ENCODE peak calls at places on chromosomes 11 and 22, in eight cellular contexts. Z is A549, F is ovary, I is esophagus squamous epithelium, T is NB4, W is dorsolateral prefrontal cortex, R is PC-9, O is AG09309. N is an unnamed sample.

GRCh38 chr11:96098511-96099241 is 174.8 kb upstream of the MTMR2 start:
- DNase-seq in Z (no peak), F (no peak), I (no peak), T (no peak), W (no peak), R (peak), O (no peak), N (no peak)

GRCh38 chr11:70913715-70914231 is 338.6 kb downstream of the SHANK2 start:
- DNase-seq in Z (no peak), F (no peak), I (no peak), T (no peak), W (peak), R (no peak), O (no peak), N (no peak)

GRCh38 chr11:112355726-112356125 is 95.1 kb upstream of the PLET1 start:
- DNase-seq in Z (no peak), F (peak), I (no peak), T (peak), W (peak), R (no peak), O (no peak), N (peak)

GRCh38 chr11:102287963-102288744 is 29.1 kb upstream of the BIRC3 start:
- DNase-seq in Z (peak), F (peak), I (no peak), T (peak), W (peak), R (peak), O (peak), N (peak)

GRCh38 chr11:79437274-79437980 is 3.4 kb downstream of the TENM4 start:
- DNase-seq in Z (no peak), F (peak), I (no peak), T (no peak), W (no peak), R (no peak), O (no peak), N (peak)

GRCh38 chr22:37425800-37426531 is 1.3 kb downstream of the ELFN2 start:
- DNase-seq in Z (no peak), F (no peak), I (no peak), T (peak), W (no peak), R (peak), O (peak), N (no peak)

GRCh38 chr22:29801796-29802195 is 34.6 kb downstream of the UQCR10 start:
- DNase-seq in Z (no peak), F (no peak), I (no peak), T (no peak), W (no peak), R (no peak), O (no peak), N (no peak)

GRCh38 chr11:9972917-9973504 is 309.1 kb downstream of the SWAP70 start:
- DNase-seq in Z (peak), F (no peak), I (no peak), T (peak), W (no peak), R (no peak), O (peak), N (peak)

GRCh38 chr11:41461057-41461681 is 1.7 kb upstream of the LRRC4C start:
- DNase-seq in Z (no peak), F (no peak), I (no peak), T (peak), W (no peak), R (no peak), O (no peak), N (no peak)

GRCh38 chr11:75734491-75735180 is 17.0 kb downstream of the MOGAT2 start:
- DNase-seq in Z (no peak), F (no peak), I (no peak), T (peak), W (no peak), R (no peak), O (no peak), N (no peak)

GRCh38 chr11:12287374-12288211 is 89.8 kb upstream of the PARVA start:
- DNase-seq in Z (peak), F (peak), I (no peak), T (peak), W (no peak), R (peak), O (peak), N (peak)

GRCh38 chr11:7020183-7020917 is at the start of the genes NLRP14 and ZNF214:
- DNase-seq in Z (peak), F (peak), I (peak), T (no peak), W (peak), R (peak), O (peak), N (peak)

GRCh38 chr22:18060646-18061620 is 16.9 kb upstream of the PEX26 start:
- DNase-seq in Z (peak), F (no peak), I (no peak), T (no peak), W (no peak), R (peak), O (no peak), N (no peak)

GRCh38 chr22:31075961-31076360 is 5.2 kb upstream of the SMTN start:
- DNase-seq in Z (no peak), F (peak), I (no peak), T (no peak), W (no peak), R (no peak), O (peak), N (peak)

GRCh38 chr11:66478823-66479740 is 1.2 kb upstream of the DPP3 start:
- DNase-seq in Z (peak), F (peak), I (no peak), T (peak), W (no peak), R (peak), O (no peak), N (peak)

GRCh38 chr22:49663311-49663711 is 164.4 kb downstream of the BRD1 start:
- DNase-seq in Z (no peak), F (no peak), I (no peak), T (no peak), W (no peak), R (no peak), O (no peak), N (no peak)

GRCh38 chr11:33692013-33692504 is 8.6 kb downstream of the C11orf91 start:
- DNase-seq in Z (peak), F (peak), I (no peak), T (no peak), W (peak), R (peak), O (peak), N (peak)

GRCh38 chr11:606245-606644 is 9.5 kb downstream of the IRF7 start:
- DNase-seq in Z (no peak), F (peak), I (no peak), T (no peak), W (peak), R (peak), O (no peak), N (peak)

GRCh38 chr22:35777335-35777975 is 59.8 kb downstream of the APOL5 start:
- DNase-seq in Z (no peak), F (no peak), I (no peak), T (no peak), W (no peak), R (no peak), O (peak), N (no peak)

GRCh38 chr11:11931461-11932055 is 76.9 kb downstream of the DKK3 start:
- DNase-seq in Z (peak), F (no peak), I (no peak), T (peak), W (no peak), R (peak), O (peak), N (peak)

GRCh38 chr11:101430236-101430635 is 153.6 kb downstream of the TRPC6 start:
- DNase-seq in Z (no peak), F (peak), I (no peak), T (no peak), W (no peak), R (no peak), O (no peak), N (no peak)

GRCh38 chr11:408154-409007 is 6.4 kb downstream of the SIGIRR start:
- DNase-seq in Z (no peak), F (no peak), I (no peak), T (no peak), W (no peak), R (no peak), O (no peak), N (no peak)

GRCh38 chr22:48605125-48605524 is 1222.5 kb downstream of the BRD1 start:
- DNase-seq in Z (no peak), F (no peak), I (no peak), T (no peak), W (no peak), R (no peak), O (no peak), N (no peak)

GRCh38 chr22:37623075-37624016 is 14.7 kb downstream of the GGA1 start:
- DNase-seq in Z (peak), F (peak), I (no peak), T (peak), W (peak), R (peak), O (no peak), N (peak)

GRCh38 chr11:66275984-66276612 is 1.9 kb upstream of the CNIH2 start:
- DNase-seq in Z (no peak), F (no peak), I (no peak), T (no peak), W (no peak), R (no peak), O (no peak), N (no peak)

GRCh38 chr22:31134688-31135087 is 5.6 kb downstream of the PLA2G3 start:
- DNase-seq in Z (no peak), F (no peak), I (no peak), T (no peak), W (no peak), R (no peak), O (no peak), N (no peak)

GRCh38 chr11:60914620-60915249 is 777 bp downstream of the TMEM109 start:
- DNase-seq in Z (peak), F (no peak), I (no peak), T (peak), W (no peak), R (no peak), O (no peak), N (peak)

GRCh38 chr11:112834277-112834755 is 126.9 kb upstream of the NCAM1 start:
- DNase-seq in Z (no peak), F (no peak), I (no peak), T (no peak), W (peak), R (no peak), O (no peak), N (peak)

GRCh38 chr22:37231406-37232139 is 12.5 kb downstream of the RAC2 start:
- DNase-seq in Z (no peak), F (no peak), I (no peak), T (no peak), W (no peak), R (no peak), O (no peak), N (no peak)

GRCh38 chr11:71355266-71355665 is 92.9 kb downstream of the DHCR7 start:
- DNase-seq in Z (no peak), F (no peak), I (no peak), T (no peak), W (no peak), R (no peak), O (no peak), N (no peak)

GRCh38 chr22:19756288-19757128 is 4.1 kb upstream of the TBX1 start:
- DNase-seq in Z (peak), F (no peak), I (no peak), T (peak), W (no peak), R (peak), O (no peak), N (no peak)

GRCh38 chr22:19287889-19288288 is 3.6 kb downstream of the CLTCL1 start:
- DNase-seq in Z (no peak), F (no peak), I (no peak), T (no peak), W (no peak), R (peak), O (peak), N (no peak)

GRCh38 chr11:19756675-19757475 is 44.2 kb downstream of the NAV2 start:
- DNase-seq in Z (no peak), F (peak), I (no peak), T (no peak), W (peak), R (no peak), O (no peak), N (no peak)

GRCh38 chr22:17258015-17258827 is 39.0 kb upstream of the ADA2 start:
- DNase-seq in Z (no peak), F (no peak), I (no peak), T (peak), W (no peak), R (peak), O (no peak), N (peak)

GRCh38 chr11:65251476-65251875 is 10.3 kb upstream of the POLA2 start:
- DNase-seq in Z (no peak), F (no peak), I (no peak), T (no peak), W (no peak), R (no peak), O (peak), N (no peak)

GRCh38 chr22:20260071-20260722 is 7.9 kb downstream of the RTN4R start:
- DNase-seq in Z (no peak), F (no peak), I (no peak), T (no peak), W (no peak), R (no peak), O (no peak), N (no peak)

GRCh38 chr11:109933126-109933525 is 160.1 kb upstream of the ZC3H12C start:
- DNase-seq in Z (no peak), F (no peak), I (no peak), T (no peak), W (no peak), R (no peak), O (no peak), N (no peak)

GRCh38 chr11:62546244-62546936 is at the start of gene AHNAK:
- DNase-seq in Z (peak), F (peak), I (no peak), T (peak), W (no peak), R (peak), O (no peak), N (peak)

GRCh38 chr11:33869511-33870422 is 22.1 kb downstream of the LMO2 start:
- DNase-seq in Z (no peak), F (no peak), I (no peak), T (peak), W (no peak), R (peak), O (no peak), N (peak)

GRCh38 chr11:17026487-17027082 is 12.4 kb upstream of the PLEKHA7 start:
- DNase-seq in Z (no peak), F (no peak), I (no peak), T (no peak), W (no peak), R (no peak), O (no peak), N (no peak)

GRCh38 chr11:124977006-124977405 is 23.0 kb downstream of the CCDC15 start:
- DNase-seq in Z (no peak), F (no peak), I (no peak), T (no peak), W (no peak), R (no peak), O (no peak), N (no peak)

GRCh38 chr11:124983674-124984511 is 29.9 kb downstream of the CCDC15 start:
- DNase-seq in Z (no peak), F (no peak), I (no peak), T (no peak), W (no peak), R (no peak), O (no peak), N (no peak)

GRCh38 chr11:124982043-124982442 is 28.0 kb downstream of the CCDC15 start:
- DNase-seq in Z (no peak), F (no peak), I (no peak), T (no peak), W (no peak), R (no peak), O (no peak), N (no peak)

DNA sequence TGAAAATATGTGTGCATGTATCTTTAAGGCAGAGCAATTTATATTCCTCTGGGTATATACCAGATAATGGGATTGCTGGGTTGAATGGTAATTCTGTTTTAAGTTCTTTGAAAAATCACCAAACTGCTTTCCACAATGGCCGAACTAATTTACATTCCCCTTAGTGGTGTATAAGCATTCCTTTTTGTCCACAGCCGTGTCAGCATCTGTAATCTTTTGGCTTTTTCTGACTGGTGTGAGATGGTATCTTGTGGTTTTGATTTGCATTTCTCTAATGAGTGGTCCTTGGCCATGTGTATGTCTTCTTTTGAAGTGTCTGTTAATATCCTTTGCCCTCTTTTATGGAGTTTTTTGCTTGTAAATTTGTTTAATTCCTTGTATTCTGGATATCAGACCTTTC is 24.3 kb downstream of the CCDC15 start:
- DNase-seq in Z (no peak), F (no peak), I (no peak), T (no peak), W (no peak), R (no peak), O (no peak), N (no peak)
- TF ChIP-seq CTCF in Z (no peak), F (no peak), I (no peak), T (no peak), W (no peak), R (no peak), O (no peak), N (no peak)

GRCh38 chr11:121104223-121104831 is 3.3 kb downstream of the TECTA start:
- DNase-seq in Z (no peak), F (peak), I (no peak), T (no peak), W (no peak), R (no peak), O (no peak), N (peak)
- TF ChIP-seq CTCF in Z (no peak), F (no peak), I (no peak), T (peak), W (no peak), R (peak), O (no peak), N (no peak)

GRCh38 chr11:35038211-35038930 is 100.6 kb upstream of the CD44 start:
- DNase-seq in Z (no peak), F (no peak), I (no peak), T (peak), W (no peak), R (no peak), O (no peak), N (no peak)
- TF ChIP-seq CTCF in Z (no peak), F (no peak), I (no peak), T (no peak), W (no peak), R (no peak), O (no peak), N (no peak)

GRCh38 chr11:44318369-44318768 is 8.4 kb upstream of the ALX4 start:
- DNase-seq in Z (no peak), F (no peak), I (no peak), T (no peak), W (no peak), R (no peak), O (no peak), N (no peak)

GRCh38 chr11:44314733-44315132 is 4.8 kb upstream of the ALX4 start:
- DNase-seq in Z (no peak), F (no peak), I (no peak), T (no peak), W (no peak), R (no peak), O (no peak), N (no peak)

GRCh38 chr11:44316388-44317240 is 6.7 kb upstream of the ALX4 start:
- DNase-seq in Z (no peak), F (no peak), I (no peak), T (peak), W (no peak), R (no peak), O (no peak), N (no peak)

GRCh38 chr11:44313701-44314489 is 4.0 kb upstream of the ALX4 start:
- DNase-seq in Z (no peak), F (no peak), I (no peak), T (no peak), W (no peak), R (no peak), O (no peak), N (no peak)

DNA sequence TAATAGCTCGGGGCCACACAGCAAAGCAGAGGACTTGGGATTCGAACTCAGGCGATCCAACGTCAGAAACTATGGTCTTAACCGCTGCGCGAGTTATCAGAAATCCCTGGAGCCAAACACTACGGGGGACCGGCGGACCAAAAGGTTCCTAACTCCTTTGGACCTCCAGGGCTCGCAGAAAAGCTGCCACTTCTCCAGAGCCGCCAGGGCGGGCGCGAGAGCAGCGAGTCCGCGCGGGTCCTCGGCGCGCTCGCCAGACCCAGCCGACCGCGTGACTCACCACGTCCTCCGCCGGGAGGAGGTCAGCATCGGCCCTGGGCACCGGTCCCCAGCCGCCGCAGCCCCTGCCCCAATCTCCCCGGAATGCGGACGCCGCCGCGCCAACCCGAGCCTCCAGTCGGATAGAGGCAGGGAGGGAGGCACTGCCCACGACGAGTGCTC is 6.0 kb upstream of the ALX4 start:
- DNase-seq in Z (peak), F (no peak), I (no peak), T (no peak), W (no peak), R (no peak), O (no peak), N (no peak)
- TF ChIP-seq CTCF in Z (no peak), F (no peak), I (no peak), T (no peak), W (no peak), R (no peak), O (no peak), N (no peak)

GRCh38 chr11:2139691-2140337 is 625 bp upstream of the IGF2 start:
- DNase-seq in Z (no peak), F (peak), I (no peak), T (no peak), W (no peak), R (no peak), O (no peak), N (no peak)
- TF ChIP-seq CTCF in Z (no peak), F (no peak), I (no peak), T (no peak), W (no peak), R (no peak), O (no peak), N (no peak)

GRCh38 chr11:77967121-77967520 is 27.3 kb downstream of the INTS4 start:
- DNase-seq in Z (no peak), F (no peak), I (no peak), T (no peak), W (no peak), R (no peak), O (no peak), N (no peak)
- TF ChIP-seq CTCF in Z (no peak), F (no peak), I (no peak), T (no peak), W (no peak), R (no peak), O (no peak), N (no peak)

DNA sequence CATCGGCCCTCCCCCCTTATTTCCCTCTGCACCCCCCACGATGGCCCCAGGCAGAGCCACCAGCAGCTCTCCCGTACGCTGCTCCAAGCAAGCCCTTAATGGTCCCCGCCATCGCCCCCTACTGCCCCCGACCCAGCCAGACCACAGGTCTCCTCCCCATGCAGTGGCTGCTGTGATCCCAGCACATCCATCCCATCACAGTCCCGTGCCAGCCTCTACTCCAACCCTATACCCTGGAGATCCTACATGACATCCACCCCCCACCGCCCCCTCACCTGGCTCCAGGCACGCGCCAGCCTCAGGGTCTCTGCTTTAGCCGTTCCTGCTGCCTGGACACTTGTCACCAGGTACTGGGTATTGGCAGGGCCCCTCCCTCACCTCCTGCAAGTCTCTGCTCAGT is 85.8 kb upstream of the RTL6 start:
- DNase-seq in Z (no peak), F (no peak), I (no peak), T (no peak), W (no peak), R (no peak), O (no peak), N (peak)
- TF ChIP-seq CTCF in Z (no peak), F (no peak), I (no peak), T (no peak), W (no peak), R (no peak), O (no peak), N (no peak)

N was measured in uterus.